ENCODE peak calls at places on chromosomes 4 and X, in four cellular contexts. L, U, Z and M are unnamed samples.

GRCh38 chr4:128670434-128670999 is 139.0 kb upstream of the JADE1 start:
- DNase-seq in L (no peak), U (no peak), Z (no peak), M (no peak)

GRCh38 chrX:53257670-53258423 is 23.5 kb downstream of the IQSEC2 start:
- DNase-seq in L (no peak), U (no peak), Z (no peak), M (no peak)

GRCh38 chr4:80112236-80112635 is 39.2 kb upstream of the ANTXR2 start:
- DNase-seq in L (no peak), U (no peak), Z (no peak), M (no peak)

GRCh38 chrX:71917621-71918341 is 7.1 kb downstream of the NHSL2 start:
- DNase-seq in L (no peak), U (no peak), Z (no peak), M (no peak)

GRCh38 chr4:89765966-89766365 is 71.0 kb downstream of the SNCA start:
- DNase-seq in L (no peak), U (no peak), Z (no peak), M (no peak)

GRCh38 chrX:40281341-40282005 is 183.7 kb upstream of the BCOR start:
- DNase-seq in L (no peak), U (no peak), Z (no peak), M (no peak)

GRCh38 chr4:142379277-142380051 is 466.6 kb downstream of the INPP4B start:
- DNase-seq in L (no peak), U (no peak), Z (no peak), M (no peak)

GRCh38 chrX:134480061-134480460 is 20.1 kb downstream of the HPRT1 start:
- DNase-seq in L (no peak), U (no peak), Z (no peak), M (no peak)

GRCh38 chrX:104351173-104351769 is 96.5 kb upstream of the ESX1 start:
- DNase-seq in L (no peak), U (no peak), Z (no peak), M (no peak)

GRCh38 chr4:102504941-102505340 is 3.8 kb downstream of the NFKB1 start:
- DNase-seq in L (peak; percentile 16), U (no peak), Z (no peak), M (no peak)

GRCh38 chrX:38861489-38861888 is 60.2 kb downstream of the MID1IP1 start:
- DNase-seq in L (no peak), U (no peak), Z (no peak), M (no peak)

GRCh38 chrX:30799327-30799726 is 89.7 kb downstream of the TAB3 start:
- DNase-seq in L (no peak), U (no peak), Z (no peak), M (no peak)

GRCh38 chr4:75916091-75916661 is 13.9 kb upstream of the PPEF2 start:
- DNase-seq in L (peak; percentile 59), U (peak; percentile 14), Z (peak; percentile 21), M (peak; percentile 30)

GRCh38 chr4:111546881-111547280 is 598.4 kb upstream of the FAM241A start:
- DNase-seq in L (no peak), U (peak; percentile 7), Z (no peak), M (no peak)

GRCh38 chr4:26065833-26066232 is 151.8 kb downstream of the SMIM20 start:
- DNase-seq in L (no peak), U (no peak), Z (no peak), M (no peak)